ENCODE peak calls at places on chromosomes 5 and 9, in nine cellular contexts. X is coronary artery; H is foreskin keratinocyte; R is CD4-positive, alpha-beta T cell; B is right lobe of liver; A is foreskin fibroblast; L is astrocyte; Q is NB4; E is GM06990. Z is an unnamed sample.

GRCh38 chr5:79503794-79504495 is 10.0 kb downstream of the HOMER1 start:
- DNase-seq in X (no peak), H (no peak), A (no peak), E (no peak), L (no peak), R (no peak), Q (no peak), B (no peak), Z (no peak)

GRCh38 chr9:106866243-106866642 is 3.3 kb downstream of the ZNF462 start:
- DNase-seq in X (no peak), R (no peak), B (no peak), L (no peak), A (no peak), Q (no peak), E (peak), H (no peak), Z (no peak)

GRCh38 chr5:71699751-71700150 is 19.3 kb upstream of the CARTPT start:
- DNase-seq in E (no peak), B (no peak), X (no peak), Q (no peak), R (no peak), A (no peak), H (no peak), L (no peak), Z (no peak)

GRCh38 chr5:168176251-168176650 is 115.2 kb upstream of the WWC1 start:
- DNase-seq in X (no peak), E (peak), Q (no peak), A (no peak), R (no peak), H (no peak), L (no peak), B (no peak), Z (no peak)

GRCh38 chr9:83449166-83449565 is 89.0 kb downstream of the FRMD3 start:
- DNase-seq in B (no peak), X (no peak), R (no peak), Q (no peak), E (no peak), L (no peak), A (no peak), H (no peak), Z (no peak)

GRCh38 chr5:124333295-124333979 is 413.0 kb downstream of the ZNF608 start:
- DNase-seq in Q (no peak), R (no peak), H (no peak), L (no peak), A (no peak), E (no peak), B (no peak), X (no peak), Z (no peak)

GRCh38 chr9:117718701-117719100 is 14.5 kb downstream of the TLR4 start:
- DNase-seq in R (no peak), A (no peak), L (no peak), E (no peak), B (no peak), H (no peak), X (no peak), Q (peak), Z (no peak)

GRCh38 chr9:6538666-6539071 is 106.9 kb downstream of the GLDC start:
- DNase-seq in E (no peak), L (peak), B (no peak), X (no peak), H (peak), A (peak), R (no peak), Q (no peak), Z (no peak)

GRCh38 chr5:30099634-30100033 is 1093.9 kb upstream of the CDH6 start:
- DNase-seq in A (no peak), B (no peak), L (peak), Q (no peak), X (no peak), R (no peak), H (no peak), E (no peak), Z (no peak)

DNA sequence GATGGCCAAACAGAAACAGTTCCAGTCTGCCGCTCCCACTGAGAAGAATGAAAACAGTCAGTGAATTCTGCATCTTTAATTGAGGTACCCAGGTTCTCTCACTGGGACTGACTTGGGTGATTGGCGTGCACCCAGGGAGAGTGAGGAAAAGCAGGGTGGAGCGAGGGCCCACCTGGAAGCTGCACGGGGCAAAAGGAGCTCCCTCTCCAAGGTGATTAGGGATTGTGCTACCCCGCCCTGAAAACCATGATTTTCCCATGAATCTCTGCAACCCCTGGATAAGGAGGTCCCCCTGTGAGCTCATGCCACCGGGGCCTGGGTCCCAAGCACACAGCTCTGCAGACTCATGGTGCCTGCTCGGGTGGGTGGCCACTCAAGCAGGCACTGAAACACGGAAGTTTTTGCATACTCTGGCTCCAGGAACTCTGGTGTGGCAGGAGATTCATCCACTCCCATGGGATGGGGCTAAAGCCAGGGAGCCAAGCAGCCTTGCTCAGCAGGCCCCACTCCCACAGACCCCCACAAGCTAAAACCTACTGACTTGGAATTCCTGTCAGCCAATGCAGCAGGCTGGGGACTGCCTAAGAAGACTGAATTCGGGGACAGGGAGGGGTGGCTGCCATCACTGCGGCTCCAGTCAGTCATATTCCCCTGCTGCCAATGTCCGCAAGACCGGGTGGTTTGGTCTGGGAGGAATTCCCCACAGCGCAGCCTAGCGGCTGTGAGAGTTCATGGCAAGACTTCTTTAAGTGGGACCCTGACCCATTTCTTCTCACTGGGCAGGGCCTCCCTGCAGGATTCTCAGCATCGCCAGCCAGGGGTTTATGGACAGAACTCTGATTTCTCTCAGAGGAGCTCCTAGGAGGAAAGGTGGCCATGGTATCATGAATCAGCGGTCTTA is 652.2 kb upstream of the RGMB start:
- DNase-seq in X (no peak), A (no peak), B (no peak), Q (no peak), R (no peak), H (no peak), E (no peak), L (no peak), Z (no peak)
- TF ChIP-seq CTCF in X (no peak), A (no peak), B (no peak), Q (no peak), R (no peak), H (no peak), E (peak), L (no peak), Z (no peak)

DNA sequence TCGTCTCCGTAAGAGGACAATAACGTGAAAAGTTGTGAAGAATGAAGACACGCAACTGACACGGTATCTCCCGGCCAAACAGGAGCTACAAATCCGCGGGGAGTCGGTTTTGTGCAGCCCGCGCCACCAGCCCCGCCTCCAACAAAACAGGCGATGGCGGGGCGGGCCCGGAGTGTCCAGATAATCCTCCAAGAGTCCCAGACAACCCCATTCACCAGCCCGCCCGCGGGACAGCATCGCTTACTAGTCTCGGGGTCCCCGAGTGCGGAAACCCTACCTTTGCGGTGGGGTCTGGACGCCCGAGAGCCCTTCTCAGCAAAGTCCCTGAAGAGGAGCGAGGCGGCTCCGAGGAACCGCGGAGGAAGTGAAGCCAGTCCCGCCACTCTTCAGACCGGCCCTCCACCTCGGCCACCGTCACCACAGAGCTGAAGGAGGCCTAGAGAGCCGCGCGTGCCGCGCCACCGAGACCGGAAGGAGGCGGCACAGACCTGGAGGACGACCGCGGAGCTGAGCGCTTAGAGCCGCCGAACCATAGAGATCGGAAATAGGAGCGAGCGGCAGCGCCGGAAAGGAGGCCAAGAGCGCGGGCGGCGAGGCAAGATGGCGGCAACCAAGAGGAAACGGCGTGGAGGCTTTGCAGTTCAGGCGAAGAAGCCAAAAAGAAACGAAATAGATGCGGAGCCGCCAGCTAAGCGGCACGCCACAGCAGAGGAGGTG is at the start of the genes BRIX1 and RAD1:
- DNase-seq in Q (peak), H (peak), L (peak), R (peak), E (peak), X (peak), B (peak), A (peak), Z (peak)
- TF ChIP-seq CTCF in Q (no peak), H (peak), L (no peak), R (no peak), E (no peak), X (no peak), B (peak), A (no peak), Z (no peak)

GRCh38 chr9:108811944-108812343 is 43.8 kb downstream of the ACTL7B start:
- DNase-seq in H (no peak), A (no peak), L (no peak), R (no peak), Q (no peak), X (no peak), E (no peak), B (no peak), Z (no peak)

GRCh38 chr9:108815156-108815555 is 40.6 kb downstream of the ACTL7B start:
- DNase-seq in A (no peak), B (no peak), L (no peak), H (no peak), R (no peak), E (no peak), X (no peak), Q (no peak), Z (no peak)

GRCh38 chr9:108816037-108816436 is 39.7 kb downstream of the ACTL7B start:
- DNase-seq in A (no peak), Q (peak), E (no peak), H (no peak), L (no peak), R (no peak), B (peak), X (no peak), Z (no peak)

GRCh38 chr9:108812388-108812787 is 43.4 kb downstream of the ACTL7B start:
- DNase-seq in A (no peak), E (no peak), R (no peak), H (no peak), X (no peak), L (no peak), Q (no peak), B (no peak), Z (no peak)

DNA sequence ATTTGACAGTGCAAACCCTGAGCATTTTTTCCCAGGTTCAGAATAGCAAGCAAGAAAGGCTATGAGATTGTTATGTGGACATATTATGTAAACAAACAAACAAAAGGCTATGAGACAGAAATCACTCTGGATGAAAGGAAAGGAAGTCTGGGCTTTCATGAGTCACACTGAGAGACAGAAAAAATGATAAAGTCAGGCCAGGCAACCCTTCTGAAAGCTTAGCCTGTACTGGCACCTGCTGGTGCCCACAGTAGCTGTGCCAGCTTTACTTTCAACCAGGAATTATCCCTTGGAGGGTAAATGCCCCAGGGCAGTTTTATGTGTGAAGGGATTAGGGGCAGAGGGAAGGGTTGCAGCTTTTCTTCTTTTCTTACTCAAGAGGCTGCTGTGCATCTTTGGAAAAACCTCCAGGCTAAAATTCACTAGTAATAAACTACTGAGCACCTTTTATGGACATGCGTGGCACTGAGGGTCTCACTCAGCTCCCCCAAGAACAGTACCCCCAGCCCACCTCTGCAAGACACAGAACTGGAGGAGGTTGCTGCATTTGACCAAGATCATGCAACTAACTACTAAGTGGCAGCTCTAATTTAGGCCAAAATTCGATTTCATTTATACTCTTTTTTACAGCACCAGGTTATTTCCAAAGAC is 41.7 kb downstream of the ACTL7B start:
- DNase-seq in H (peak), Q (peak), A (peak), R (no peak), E (no peak), L (peak), B (no peak), X (no peak), Z (no peak)
- TF ChIP-seq CTCF in H (peak), Q (peak), A (peak), R (no peak), E (peak), L (peak), B (no peak), X (no peak), Z (no peak)

GRCh38 chr9:81719972-81720371 is 30.6 kb upstream of the TLE1 start:
- DNase-seq in B (no peak), H (no peak), Q (no peak), A (no peak), E (no peak), L (no peak), X (no peak), R (no peak), Z (no peak)
- TF ChIP-seq CTCF in B (no peak), H (no peak), Q (no peak), A (no peak), E (no peak), L (no peak), X (no peak), R (no peak), Z (no peak)

GRCh38 chr9:22813520-22813919 is 366.9 kb downstream of the DMRTA1 start:
- DNase-seq in L (peak), A (no peak), H (no peak), Q (peak), X (no peak), B (no peak), E (no peak), R (no peak), Z (no peak)
- TF ChIP-seq CTCF in L (peak), A (no peak), H (peak), Q (no peak), X (no peak), B (peak), E (no peak), R (no peak), Z (no peak)

DNA sequence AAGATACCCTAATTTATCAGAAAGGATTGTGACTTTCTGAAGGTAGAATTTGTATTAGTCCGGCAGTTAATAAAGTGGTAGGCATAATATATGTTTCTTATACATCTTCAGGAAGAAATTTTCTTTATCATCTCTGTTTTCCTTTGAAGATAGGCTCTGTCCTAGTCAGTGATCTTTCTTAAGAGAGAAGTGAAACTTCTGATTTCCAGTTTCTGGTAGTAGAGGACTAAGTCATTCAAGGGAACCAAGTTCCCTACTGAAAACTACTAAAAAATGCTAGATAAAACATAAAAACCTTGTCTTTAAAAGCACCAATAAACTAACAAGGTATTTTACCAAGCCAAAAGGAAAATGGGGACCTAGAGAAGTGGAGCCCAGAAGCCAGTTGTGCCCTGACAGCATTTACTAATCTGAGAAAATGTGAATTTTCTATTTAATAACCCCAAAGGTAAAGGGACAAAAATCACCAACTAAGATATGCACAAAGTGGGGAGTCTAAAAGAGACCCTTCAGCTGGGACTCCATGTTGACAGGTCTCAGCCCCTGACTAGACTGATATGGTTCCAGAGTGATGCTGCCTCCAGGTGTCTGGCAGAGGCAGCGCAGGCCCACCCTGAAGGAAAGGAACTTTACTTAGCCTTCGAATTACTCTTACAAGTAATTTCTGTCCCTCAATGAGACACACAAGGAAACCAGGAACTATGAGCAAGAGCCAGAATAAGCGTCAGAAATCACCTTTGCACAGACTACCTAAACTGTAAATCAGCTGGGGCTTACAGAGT is 72.7 kb downstream of the FAM78A start:
- DNase-seq in X (no peak), L (no peak), Q (peak), H (no peak), A (no peak), E (no peak), R (no peak), B (no peak), Z (peak)
- TF ChIP-seq CTCF in X (no peak), L (peak), Q (peak), H (peak), A (peak), E (peak), R (peak), B (no peak), Z (no peak)

GRCh38 chr9:12716823-12717222 is 23.6 kb downstream of the TYRP1 start:
- DNase-seq in R (no peak), L (no peak), B (no peak), X (no peak), Q (no peak), H (no peak), A (no peak), E (no peak), Z (no peak)

GRCh38 chr9:12718482-12719026 is 25.4 kb downstream of the TYRP1 start:
- DNase-seq in E (no peak), A (peak), X (no peak), R (no peak), Q (no peak), H (peak), L (peak), B (no peak), Z (no peak)

GRCh38 chr9:12720551-12720950 is 27.4 kb downstream of the TYRP1 start:
- DNase-seq in R (no peak), L (no peak), Q (no peak), E (no peak), X (no peak), B (no peak), H (no peak), A (no peak), Z (no peak)

GRCh38 chr9:12717907-12718306 is 24.7 kb downstream of the TYRP1 start:
- DNase-seq in B (no peak), Q (no peak), R (no peak), L (no peak), H (no peak), A (no peak), E (no peak), X (no peak), Z (no peak)

DNA sequence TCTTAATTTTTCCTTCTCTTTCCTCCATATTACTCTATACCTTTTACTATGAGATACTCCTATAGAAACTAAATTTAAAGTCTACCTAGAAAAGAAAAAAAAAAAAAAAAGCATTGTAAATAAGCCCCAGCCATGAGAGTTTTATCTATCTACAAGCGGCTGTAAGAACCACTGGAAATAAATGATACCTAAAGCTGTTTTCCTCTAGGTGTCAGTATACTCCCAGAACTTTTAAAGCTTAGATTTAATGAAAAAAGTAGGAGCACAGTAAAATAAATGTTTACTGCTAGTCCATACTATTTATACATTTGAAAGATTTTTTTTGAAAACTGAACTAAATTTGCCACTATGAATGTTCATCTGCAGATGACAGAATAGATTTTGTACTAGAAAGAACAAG is 26.2 kb downstream of the TYRP1 start:
- DNase-seq in E (no peak), L (peak), A (no peak), H (no peak), R (no peak), Q (peak), X (no peak), B (no peak), Z (no peak)
- TF ChIP-seq CTCF in E (peak), L (peak), A (peak), H (peak), R (no peak), Q (peak), X (no peak), B (peak), Z (no peak)

GRCh38 chr5:157063776-157064430 is 5.0 kb upstream of the HAVCR1 start:
- DNase-seq in Q (no peak), X (no peak), B (no peak), E (no peak), H (no peak), A (no peak), R (no peak), L (no peak), Z (no peak)
- TF ChIP-seq CTCF in Q (no peak), X (no peak), B (no peak), E (no peak), H (no peak), A (no peak), R (no peak), L (no peak), Z (no peak)

GRCh38 chr5:133968057-133968993 is at the start of gene C5orf15:
- DNase-seq in E (peak), A (peak), B (peak), Q (peak), R (peak), L (peak), X (peak), H (peak), Z (peak)
- TF ChIP-seq CTCF in E (no peak), A (no peak), B (no peak), Q (no peak), R (no peak), L (no peak), X (no peak), H (peak), Z (no peak)

DNA sequence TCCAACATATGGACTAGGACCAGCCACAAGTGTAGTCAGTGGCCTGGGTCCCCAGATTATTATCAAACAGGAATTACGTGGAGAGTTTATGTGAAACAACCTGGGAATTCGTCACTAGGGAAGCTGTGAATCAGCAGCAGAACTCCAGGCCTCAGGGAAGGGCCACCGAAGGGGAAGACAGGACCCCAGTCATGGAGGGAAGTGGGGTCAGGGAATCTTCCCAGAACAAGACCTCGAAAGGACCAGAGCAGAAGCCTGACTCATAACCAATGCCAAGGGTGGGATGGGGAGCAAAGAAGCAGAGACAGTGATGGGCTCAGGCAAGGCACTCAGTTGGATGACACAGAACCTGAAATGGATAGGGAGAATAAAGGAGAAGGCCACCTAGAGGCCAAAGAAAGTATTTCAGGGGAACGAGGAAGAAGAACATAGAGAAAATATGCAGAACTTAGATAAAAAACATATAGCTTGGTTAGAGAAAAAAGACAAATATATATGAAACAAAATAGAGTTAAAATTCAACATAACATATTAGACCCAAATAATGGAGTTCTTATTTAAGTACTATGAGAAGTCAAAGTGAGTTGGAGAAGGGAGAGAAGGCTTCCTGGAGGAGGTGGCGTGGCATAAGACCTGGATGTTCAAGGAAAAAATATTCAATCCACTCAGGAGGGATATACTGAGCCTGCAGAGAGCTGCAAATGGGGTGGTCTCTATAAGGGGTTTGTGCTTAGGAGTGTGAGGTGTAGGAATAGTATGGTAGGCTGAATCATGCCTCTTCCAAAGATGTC is 66.7 kb upstream of the CAST start:
- DNase-seq in E (no peak), Q (peak), A (no peak), X (no peak), H (no peak), R (no peak), B (no peak), L (no peak), Z (peak)
- TF ChIP-seq CTCF in E (peak), Q (peak), A (peak), X (no peak), H (peak), R (peak), B (peak), L (peak), Z (peak)

Z was measured in activated CD8-positive, alpha-beta T cell treated with anti-CD3 and anti-CD28 coated beads for 36 hours.